ENCODE peak calls at places on chromosomes 12 and 14, in eight cellular contexts. One of them, this sample, is unnamed.

GRCh38 chr12:27644446-27644845 is 51.8 kb upstream of the REP15 start:
- DNase-seq in neuronal stem cell: no peak
- DNase-seq in K562: no peak
- DNase-seq in fibroblast of lung: peak
- DNase-seq in astrocyte: peak
- DNase-seq in PC-3: peak
- DNase-seq in neural progenitor cell: no peak
- DNase-seq in hepatocyte: peak
- DNase-seq in this sample: no peak

GRCh38 chr12:120239776-120240494 is 25.6 kb downstream of the PXN start:
- DNase-seq in PC-3: no peak
- DNase-seq in astrocyte: no peak
- DNase-seq in neuronal stem cell: no peak
- DNase-seq in K562: no peak
- DNase-seq in fibroblast of lung: no peak
- DNase-seq in hepatocyte: no peak
- DNase-seq in neural progenitor cell: no peak
- DNase-seq in this sample: no peak

GRCh38 chr14:71659165-71659564 is 273.1 kb upstream of the RGS6 start:
- DNase-seq in K562: no peak
- DNase-seq in PC-3: peak
- DNase-seq in neuronal stem cell: no peak
- DNase-seq in astrocyte: peak
- DNase-seq in hepatocyte: no peak
- DNase-seq in neural progenitor cell: no peak
- DNase-seq in fibroblast of lung: peak
- DNase-seq in this sample: no peak

GRCh38 chr12:27940756-27941402 is 31.7 kb downstream of the PTHLH start:
- DNase-seq in neuronal stem cell: peak
- DNase-seq in hepatocyte: peak
- DNase-seq in astrocyte: peak
- DNase-seq in K562: peak
- DNase-seq in PC-3: peak
- DNase-seq in neural progenitor cell: peak
- DNase-seq in fibroblast of lung: peak
- DNase-seq in this sample: peak

GRCh38 chr12:62631531-62632520 is 165.2 kb downstream of the MON2 start:
- DNase-seq in hepatocyte: peak
- DNase-seq in neural progenitor cell: peak
- DNase-seq in PC-3: no peak
- DNase-seq in K562: no peak
- DNase-seq in fibroblast of lung: peak
- DNase-seq in astrocyte: peak
- DNase-seq in neuronal stem cell: peak
- DNase-seq in this sample: no peak

GRCh38 chr12:2126676-2127406 is 74.1 kb downstream of the CACNA1C start:
- DNase-seq in astrocyte: no peak
- DNase-seq in neural progenitor cell: no peak
- DNase-seq in fibroblast of lung: no peak
- DNase-seq in PC-3: no peak
- DNase-seq in K562: no peak
- DNase-seq in hepatocyte: no peak
- DNase-seq in neuronal stem cell: no peak
- DNase-seq in this sample: no peak

GRCh38 chr12:12582193-12582881 is 19.7 kb upstream of the DUSP16 start:
- DNase-seq in neural progenitor cell: no peak
- DNase-seq in K562: no peak
- DNase-seq in neuronal stem cell: no peak
- DNase-seq in hepatocyte: no peak
- DNase-seq in astrocyte: no peak
- DNase-seq in PC-3: no peak
- DNase-seq in fibroblast of lung: no peak
- DNase-seq in this sample: no peak

GRCh38 chr12:51388826-51389225 is 2.4 kb downstream of the GALNT6 start:
- DNase-seq in K562: no peak
- DNase-seq in fibroblast of lung: peak
- DNase-seq in neural progenitor cell: no peak
- DNase-seq in hepatocyte: no peak
- DNase-seq in PC-3: no peak
- DNase-seq in neuronal stem cell: no peak
- DNase-seq in astrocyte: no peak
- DNase-seq in this sample: no peak

GRCh38 chr12:77325505-77325904 is 260.1 kb upstream of the E2F7 start:
- DNase-seq in K562: no peak
- DNase-seq in astrocyte: no peak
- DNase-seq in neural progenitor cell: peak
- DNase-seq in PC-3: no peak
- DNase-seq in neuronal stem cell: no peak
- DNase-seq in fibroblast of lung: no peak
- DNase-seq in hepatocyte: peak
- DNase-seq in this sample: no peak

GRCh38 chr14:83541147-83541546 is 1988.8 kb upstream of the FLRT2 start:
- DNase-seq in neuronal stem cell: no peak
- DNase-seq in neural progenitor cell: no peak
- DNase-seq in fibroblast of lung: no peak
- DNase-seq in astrocyte: no peak
- DNase-seq in PC-3: no peak
- DNase-seq in hepatocyte: no peak
- DNase-seq in K562: no peak
- DNase-seq in this sample: no peak

GRCh38 chr14:23539209-23539866 is 12.2 kb downstream of the ZFHX2 start:
- DNase-seq in astrocyte: no peak
- DNase-seq in fibroblast of lung: peak
- DNase-seq in neural progenitor cell: peak
- DNase-seq in PC-3: peak
- DNase-seq in hepatocyte: peak
- DNase-seq in K562: peak
- DNase-seq in neuronal stem cell: peak
- DNase-seq in this sample: peak

GRCh38 chr12:64739778-64740177 is 19.4 kb downstream of the GNS start:
- DNase-seq in PC-3: peak
- DNase-seq in hepatocyte: no peak
- DNase-seq in neuronal stem cell: no peak
- DNase-seq in neural progenitor cell: no peak
- DNase-seq in K562: no peak
- DNase-seq in fibroblast of lung: no peak
- DNase-seq in astrocyte: no peak
- DNase-seq in this sample: peak

GRCh38 chr12:123164222-123164621 is 13.3 kb upstream of the PITPNM2 start:
- DNase-seq in K562: no peak
- DNase-seq in fibroblast of lung: no peak
- DNase-seq in neural progenitor cell: no peak
- DNase-seq in neuronal stem cell: no peak
- DNase-seq in astrocyte: no peak
- DNase-seq in PC-3: peak
- DNase-seq in hepatocyte: no peak
- DNase-seq in this sample: no peak

GRCh38 chr14:52949711-52950409 is 990 bp downstream of the FERMT2 start:
- DNase-seq in fibroblast of lung: peak
- DNase-seq in hepatocyte: peak
- DNase-seq in K562: no peak
- DNase-seq in PC-3: peak
- DNase-seq in neural progenitor cell: peak
- DNase-seq in astrocyte: peak
- DNase-seq in neuronal stem cell: no peak
- DNase-seq in this sample: no peak

GRCh38 chr14:53325176-53325806 is 172.2 kb upstream of the DDHD1 start:
- DNase-seq in fibroblast of lung: peak
- DNase-seq in neural progenitor cell: peak
- DNase-seq in neuronal stem cell: no peak
- DNase-seq in astrocyte: no peak
- DNase-seq in hepatocyte: no peak
- DNase-seq in K562: no peak
- DNase-seq in PC-3: peak
- DNase-seq in this sample: peak

GRCh38 chr14:21101802-21102413 is 1.0 kb downstream of the TMEM253 start:
- DNase-seq in PC-3: peak
- DNase-seq in fibroblast of lung: no peak
- DNase-seq in astrocyte: no peak
- DNase-seq in hepatocyte: no peak
- DNase-seq in K562: no peak
- DNase-seq in neural progenitor cell: no peak
- DNase-seq in neuronal stem cell: no peak
- DNase-seq in this sample: no peak

GRCh38 chr12:91877022-91877421 is 268.6 kb downstream of the BTG1 start:
- DNase-seq in K562: no peak
- DNase-seq in fibroblast of lung: peak
- DNase-seq in neuronal stem cell: no peak
- DNase-seq in neural progenitor cell: peak
- DNase-seq in hepatocyte: no peak
- DNase-seq in PC-3: no peak
- DNase-seq in astrocyte: peak
- DNase-seq in this sample: no peak

GRCh38 chr12:121218588-121219352 is 8.8 kb downstream of the P2RX4 start:
- DNase-seq in hepatocyte: no peak
- DNase-seq in neural progenitor cell: no peak
- DNase-seq in K562: no peak
- DNase-seq in astrocyte: no peak
- DNase-seq in neuronal stem cell: no peak
- DNase-seq in PC-3: no peak
- DNase-seq in fibroblast of lung: no peak
- DNase-seq in this sample: no peak

GRCh38 chr12:3224530-3224903 is 147.3 kb downstream of the TSPAN9 start:
- DNase-seq in neuronal stem cell: no peak
- DNase-seq in PC-3: no peak
- DNase-seq in neural progenitor cell: no peak
- DNase-seq in K562: no peak
- DNase-seq in astrocyte: no peak
- DNase-seq in hepatocyte: no peak
- DNase-seq in fibroblast of lung: no peak
- DNase-seq in this sample: no peak
- H2AFZ ChIP-seq in neuronal stem cell: no peak
- H2AFZ ChIP-seq in PC-3: no peak
- H2AFZ ChIP-seq in neural progenitor cell: no peak
- H2AFZ ChIP-seq in K562: no peak
- H2AFZ ChIP-seq in astrocyte: no peak
- H2AFZ ChIP-seq in hepatocyte: no peak
- H2AFZ ChIP-seq in fibroblast of lung: no peak
- H2AFZ ChIP-seq in this sample: no peak

DNA sequence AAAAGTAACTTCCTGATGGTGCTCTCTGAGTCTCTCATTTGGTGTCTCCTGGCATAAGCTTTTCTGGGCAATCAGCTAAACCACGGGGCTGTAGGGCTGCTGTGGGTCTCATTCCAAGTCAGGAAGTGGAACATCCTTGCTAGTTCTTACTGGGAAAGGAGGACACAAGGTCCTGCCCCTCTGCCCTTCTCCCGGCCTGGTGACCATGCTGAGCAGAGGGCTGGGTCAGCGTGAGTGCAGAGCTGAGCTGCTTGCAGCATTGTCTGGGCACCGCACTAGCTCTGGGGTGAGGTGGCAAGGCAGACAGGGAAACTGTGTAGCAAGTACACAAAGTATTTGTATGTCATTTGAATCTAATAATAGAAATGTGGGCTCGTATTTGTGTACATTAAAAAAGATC is 45.0 kb upstream of the ASPG start:
- DNase-seq in K562: no peak
- DNase-seq in neural progenitor cell: no peak
- DNase-seq in PC-3: no peak
- DNase-seq in astrocyte: no peak
- DNase-seq in neuronal stem cell: no peak
- DNase-seq in fibroblast of lung: no peak
- DNase-seq in hepatocyte: no peak
- DNase-seq in this sample: no peak
- H2AFZ ChIP-seq in K562: no peak
- H2AFZ ChIP-seq in neural progenitor cell: no peak
- H2AFZ ChIP-seq in PC-3: no peak
- H2AFZ ChIP-seq in astrocyte: no peak
- H2AFZ ChIP-seq in neuronal stem cell: peak
- H2AFZ ChIP-seq in fibroblast of lung: no peak
- H2AFZ ChIP-seq in hepatocyte: no peak
- H2AFZ ChIP-seq in this sample: no peak

DNA sequence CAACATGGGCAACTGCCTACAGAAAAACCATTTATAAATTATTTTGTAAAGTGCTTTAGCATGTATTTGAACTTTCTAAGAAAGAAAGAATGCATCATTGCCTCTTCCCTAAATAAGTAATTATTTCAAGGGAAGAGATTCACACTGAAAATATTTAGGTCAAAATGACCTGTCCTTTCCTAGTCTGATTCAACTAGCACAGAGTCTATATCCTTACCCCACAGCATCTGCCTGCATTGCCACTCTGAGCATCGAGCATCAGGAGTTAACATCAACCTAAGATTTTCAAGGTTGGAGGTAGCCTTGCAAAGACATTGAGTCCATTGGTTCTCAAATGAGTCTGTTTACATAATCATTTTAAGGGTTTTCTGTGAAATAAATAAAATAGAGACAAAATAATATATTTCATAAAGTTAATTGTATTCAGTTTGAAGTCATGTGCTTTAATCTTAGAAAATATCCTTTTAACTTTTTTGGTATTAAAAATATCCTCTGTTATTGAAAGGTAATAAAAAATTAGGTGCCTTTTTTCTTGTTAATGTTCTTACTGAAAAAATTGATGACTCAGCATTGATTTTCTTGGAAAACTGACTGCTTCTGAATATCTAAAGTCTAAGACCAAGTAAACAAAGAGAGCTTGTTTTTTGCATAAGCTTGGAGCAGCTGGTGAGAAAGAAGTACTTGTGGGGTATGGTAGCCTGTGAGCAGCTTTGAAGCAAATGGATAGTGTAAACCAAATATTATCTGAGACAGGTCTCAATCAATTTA is 268.9 kb upstream of the CLEC14A start:
- DNase-seq in PC-3: no peak
- DNase-seq in fibroblast of lung: peak
- DNase-seq in neuronal stem cell: no peak
- DNase-seq in K562: no peak
- DNase-seq in astrocyte: no peak
- DNase-seq in neural progenitor cell: no peak
- DNase-seq in hepatocyte: no peak
- DNase-seq in this sample: no peak
- H2AFZ ChIP-seq in PC-3: no peak
- H2AFZ ChIP-seq in fibroblast of lung: no peak
- H2AFZ ChIP-seq in neuronal stem cell: no peak
- H2AFZ ChIP-seq in K562: no peak
- H2AFZ ChIP-seq in astrocyte: no peak
- H2AFZ ChIP-seq in neural progenitor cell: no peak
- H2AFZ ChIP-seq in hepatocyte: no peak
- H2AFZ ChIP-seq in this sample: no peak

GRCh38 chr14:96119947-96120346 is 80.8 kb downstream of the C14orf132 start:
- DNase-seq in neuronal stem cell: no peak
- DNase-seq in fibroblast of lung: peak
- DNase-seq in PC-3: no peak
- DNase-seq in astrocyte: no peak
- DNase-seq in K562: no peak
- DNase-seq in neural progenitor cell: no peak
- DNase-seq in hepatocyte: no peak
- DNase-seq in this sample: no peak
- H2AFZ ChIP-seq in neuronal stem cell: no peak
- H2AFZ ChIP-seq in fibroblast of lung: no peak
- H2AFZ ChIP-seq in PC-3: no peak
- H2AFZ ChIP-seq in astrocyte: no peak
- H2AFZ ChIP-seq in K562: no peak
- H2AFZ ChIP-seq in neural progenitor cell: no peak
- H2AFZ ChIP-seq in hepatocyte: no peak
- H2AFZ ChIP-seq in this sample: no peak

This sample was measured in Karpas-422.